ENCODE peak calls at places on chromosomes 6 and 20, in ten cellular contexts. S, Q, I, B, E, P, K, F, G and O are unnamed samples.

GRCh38 chr6:51432481-51432880 is 613.8 kb downstream of the TFAP2B start:
- DNase-seq in P (no peak), E (no peak), K (no peak), G (no peak), B (no peak), I (no peak), F (no peak), Q (no peak), S (no peak), O (no peak)

GRCh38 chr6:131177996-131178395 is 42.7 kb downstream of the AKAP7 start:
- DNase-seq in I (no peak), B (no peak), G (no peak), P (no peak), K (no peak), E (no peak), S (no peak), Q (no peak), F (no peak), O (no peak)

GRCh38 chr6:37373822-37374514 is 20.2 kb downstream of the RNF8 start:
- DNase-seq in S (no peak), F (no peak), B (no peak), I (no peak), Q (peak; percentile 40), G (no peak), K (no peak), E (no peak), P (no peak), O (no peak)

GRCh38 chr6:156963712-156964700 is 186.8 kb downstream of the ARID1B start:
- DNase-seq in I (no peak), K (no peak), P (no peak), E (peak; percentile 26), S (no peak), B (peak; percentile 85), F (peak; percentile 59), Q (peak; percentile 70), G (no peak), O (no peak)

GRCh38 chr6:150702675-150703074 is 103.0 kb downstream of the PLEKHG1 start:
- DNase-seq in E (no peak), I (no peak), F (no peak), G (no peak), P (no peak), K (no peak), Q (no peak), B (no peak), S (no peak), O (no peak)

GRCh38 chr6:31864818-31865204 is 2.2 kb upstream of the NEU1 start:
- DNase-seq in Q (no peak), K (no peak), G (no peak), F (no peak), S (no peak), E (no peak), I (no peak), P (no peak), B (no peak), O (no peak)

GRCh38 chr6:99743647-99744046 is 137.0 kb downstream of the PRDM13 start:
- DNase-seq in E (no peak), K (no peak), B (no peak), G (no peak), S (no peak), P (no peak), Q (no peak), F (no peak), I (no peak), O (no peak)

GRCh38 chr6:125983246-125983945 is 2.9 kb upstream of the TRMT11 start:
- DNase-seq in F (peak; percentile 56), G (peak; percentile 72), S (no peak), B (peak; percentile 78), K (no peak), I (no peak), P (no peak), E (no peak), Q (peak; percentile 90), O (no peak)

GRCh38 chr6:31114540-31114876 is at the start of gene PSORS1C1:
- DNase-seq in B (peak; percentile 90), Q (peak; percentile 97), G (peak; percentile 75), S (peak; percentile 70), E (peak; percentile 89), K (no peak), I (peak; percentile 88), P (no peak), F (peak; percentile 87), O (peak; percentile 90)

GRCh38 chr6:117078624-117079023 is 186.7 kb upstream of the VGLL2 start:
- DNase-seq in S (no peak), Q (no peak), P (no peak), E (no peak), F (no peak), B (no peak), K (no peak), I (peak; percentile 25), G (no peak), O (no peak)

GRCh38 chr6:148529010-148529409 is 186.4 kb downstream of the SASH1 start:
- DNase-seq in S (no peak), Q (no peak), E (no peak), F (no peak), B (no peak), K (no peak), G (no peak), I (no peak), P (no peak), O (no peak)

GRCh38 chr20:47318027-47318595 is 38.4 kb downstream of the ZMYND8 start:
- DNase-seq in I (peak; percentile 73), E (no peak), F (no peak), G (peak; percentile 47), P (peak; percentile 6), S (peak; percentile 51), Q (peak; percentile 82), K (peak; percentile 21), B (peak; percentile 81), O (peak; percentile 77)

GRCh38 chr6:34451192-34451591 is 14.7 kb upstream of the PACSIN1 start:
- DNase-seq in K (no peak), S (no peak), G (no peak), F (no peak), I (no peak), Q (no peak), E (no peak), P (no peak), B (no peak), O (no peak)

GRCh38 chr20:5722927-5723326 is 27.3 kb upstream of the SHLD1 start:
- DNase-seq in E (no peak), S (no peak), K (no peak), Q (no peak), P (no peak), B (no peak), G (no peak), I (no peak), F (no peak), O (no peak)

GRCh38 chr6:158548418-158549161 is 11.3 kb upstream of the TMEM181 start:
- DNase-seq in I (no peak), Q (no peak), F (no peak), B (no peak), S (no peak), P (no peak), G (no peak), E (no peak), K (no peak), O (no peak)

GRCh38 chr20:33490023-33490933 is at the start of gene CBFA2T2:
- DNase-seq in B (peak; percentile 71), P (no peak), I (peak; percentile 65), S (peak; percentile 77), K (no peak), F (peak; percentile 19), E (no peak), G (no peak), Q (peak; percentile 52), O (no peak)
- TF ChIP-seq CTCF in B (peak; percentile 2), P (no peak), I (no peak), S (no peak), K (no peak), F (no peak), E (no peak), G (no peak), Q (no peak), O (no peak)

DNA sequence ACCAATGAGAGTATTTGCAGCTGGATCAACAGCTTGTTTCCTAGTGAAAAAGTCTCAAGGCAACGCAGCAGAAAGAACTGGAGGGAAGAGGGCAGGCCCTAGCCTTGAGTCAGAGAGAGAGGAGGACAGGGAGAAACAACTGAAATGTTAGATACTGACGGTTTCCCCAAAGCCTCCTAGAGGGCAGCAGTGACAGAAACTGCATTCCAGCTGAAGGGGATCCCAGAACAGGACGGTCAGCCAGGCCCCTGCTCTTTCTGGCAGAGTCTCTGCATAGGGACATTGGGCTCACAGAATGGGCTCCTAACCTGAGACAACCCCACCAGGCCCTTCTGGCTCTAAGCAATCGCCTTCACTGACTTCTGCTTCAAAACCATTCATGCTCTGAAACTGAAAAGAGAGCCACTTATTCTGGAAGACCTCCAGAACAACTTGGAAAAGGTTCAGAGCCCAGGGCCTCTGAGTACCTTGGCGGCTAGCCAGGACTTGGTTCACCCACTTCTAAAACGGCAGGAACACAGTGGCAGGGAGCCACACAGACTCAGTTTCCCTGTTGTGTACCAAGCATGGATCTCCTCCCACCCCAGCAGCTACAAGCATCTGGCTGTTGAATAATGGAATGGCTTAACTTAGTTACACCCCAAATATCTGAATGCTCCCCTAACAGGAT is 72.9 kb downstream of the PSMB1 start:
- DNase-seq in K (no peak), G (no peak), Q (no peak), E (peak; percentile 21), B (peak; percentile 17), I (no peak), S (no peak), P (no peak), F (no peak), O (no peak)
- TF ChIP-seq CTCF in K (peak; percentile 56), G (peak; percentile 17), Q (no peak), E (peak; percentile 27), B (peak; percentile 38), I (no peak), S (no peak), P (no peak), F (no peak), O (no peak)

GRCh38 chr20:51639206-51639832 is 96.8 kb upstream of the NFATC2 start:
- DNase-seq in B (peak; percentile 78), E (peak; percentile 77), G (no peak), S (peak; percentile 78), K (peak; percentile 72), F (no peak), I (peak; percentile 66), Q (peak; percentile 73), P (peak; percentile 91), O (peak; percentile 86)
- TF ChIP-seq CTCF in B (peak; percentile 94), E (peak; percentile 87), G (peak; percentile 80), S (peak; percentile 75), K (peak; percentile 88), F (peak; percentile 86), I (peak; percentile 80), Q (peak; percentile 89), P (peak; percentile 90), O (peak; percentile 98)

GRCh38 chr6:70215460-70215859 is 87.4 kb downstream of the COL9A1 start:
- DNase-seq in E (no peak), S (no peak), I (no peak), P (no peak), K (no peak), G (no peak), F (no peak), B (no peak), Q (no peak), O (no peak)

GRCh38 chr6:70208235-70208790 is 94.6 kb downstream of the COL9A1 start:
- DNase-seq in E (no peak), S (no peak), P (no peak), I (no peak), K (no peak), B (no peak), Q (no peak), F (no peak), G (no peak), O (no peak)

DNA sequence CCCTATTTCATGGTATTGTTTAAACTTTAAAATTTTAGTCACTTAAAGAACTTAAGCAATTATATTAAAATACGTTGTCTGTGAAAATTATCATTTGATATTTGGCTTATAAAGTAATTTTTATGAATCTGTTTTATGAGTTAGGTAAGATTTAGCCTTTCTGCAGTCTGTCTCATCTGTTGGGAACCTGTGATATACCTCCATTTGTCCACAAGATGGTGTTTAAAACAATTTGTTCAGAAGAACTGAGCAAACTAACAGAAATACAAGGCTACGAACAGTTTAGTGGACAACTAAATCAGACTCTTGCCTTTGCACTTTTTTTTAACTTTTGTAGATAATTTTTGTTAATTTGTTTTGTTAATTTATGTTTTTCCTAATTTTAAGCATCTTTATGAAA is 92.4 kb downstream of the COL9A1 start:
- DNase-seq in E (no peak), S (no peak), B (peak; percentile 2), P (no peak), Q (peak; percentile 2), G (no peak), K (peak; percentile 14), I (no peak), F (no peak), O (no peak)
- TF ChIP-seq CTCF in E (peak; percentile 44), S (no peak), B (peak; percentile 17), P (peak; percentile 50), Q (peak; percentile 22), G (no peak), K (peak; percentile 15), I (peak; percentile 17), F (no peak), O (peak; percentile 58)